ENCODE peak calls at places on chromosomes 1 and 21, in five cellular contexts. U, N, J, R and B are unnamed samples.
A peak's percentile ranks its signal among the peaks of the same experiment; 100 is the strongest.

GRCh38 chr1:242629396-242629795 is 104.9 kb upstream of the PLD5 start:
- DNase-seq in U (no peak), N (no peak), J (no peak), R (no peak), B (no peak)

GRCh38 chr1:92291372-92291999 is 7.3 kb downstream of the GLMN start:
- DNase-seq in J (peak; percentile 15), R (peak; percentile 77), N (no peak), U (no peak), B (no peak)

GRCh38 chr21:21007606-21008005 is 9.4 kb downstream of the NCAM2 start:
- DNase-seq in N (no peak), R (peak; percentile 34), J (no peak), U (no peak), B (no peak)

GRCh38 chr1:234976880-234977680 is 151.6 kb downstream of the TOMM20 start:
- DNase-seq in J (no peak), R (no peak), N (peak; percentile 5), U (no peak), B (no peak)

GRCh38 chr21:27740084-27740483 is 773.2 kb upstream of the ADAMTS5 start:
- DNase-seq in N (no peak), U (no peak), R (no peak), J (no peak), B (no peak)

GRCh38 chr1:78292361-78292760 is 198.4 kb upstream of the PTGFR start:
- DNase-seq in J (no peak), U (no peak), N (no peak), R (peak; percentile 51), B (no peak)

GRCh38 chr1:25845664-25846063 is 13.6 kb downstream of the AUNIP start:
- DNase-seq in J (no peak), R (no peak), N (no peak), U (no peak), B (no peak)

GRCh38 chr1:17189632-17190525 is 15.0 kb upstream of the PADI1 start:
- DNase-seq in R (peak; percentile 92), N (no peak), J (no peak), U (peak; percentile 19), B (peak; percentile 59)

GRCh38 chr1:218823291-218823900 is 350.3 kb upstream of the LYPLAL1 start:
- DNase-seq in N (no peak), J (no peak), U (no peak), R (peak; percentile 94), B (no peak)

GRCh38 chr1:220198186-220199005 is 73.9 kb downstream of the RAB3GAP2 start:
- DNase-seq in U (no peak), J (no peak), N (no peak), R (peak; percentile 14), B (no peak)

GRCh38 chr1:91697322-91698260 is 188.4 kb downstream of the TGFBR3 start:
- DNase-seq in N (no peak), U (no peak), R (peak; percentile 79), J (no peak), B (no peak)

GRCh38 chr1:59901770-59902388 is 24.7 kb downstream of the CYP2J2 start:
- DNase-seq in J (no peak), N (no peak), U (no peak), R (no peak), B (no peak)

GRCh38 chr1:171137580-171137979 is 46.9 kb downstream of the FMO3 start:
- DNase-seq in J (no peak), N (no peak), R (no peak), U (no peak), B (no peak)

GRCh38 chr1:54331091-54331772 is 75.0 kb downstream of the SSBP3 start:
- DNase-seq in R (peak; percentile 71), U (no peak), N (no peak), J (no peak), B (no peak)

GRCh38 chr1:33583567-33583966 is 111.1 kb downstream of the ZSCAN20 start:
- DNase-seq in J (no peak), N (no peak), R (no peak), U (no peak), B (no peak)

GRCh38 chr21:39938086-39938611 is 70.9 kb downstream of the PCP4 start:
- DNase-seq in R (no peak), J (no peak), U (no peak), N (peak; percentile 36), B (no peak)

GRCh38 chr1:33334081-33334552 is 13.2 kb upstream of the A3GALT2 start:
- DNase-seq in J (no peak), R (no peak), N (no peak), U (peak; percentile 51), B (peak; percentile 91)

GRCh38 chr1:201408176-201408814 is 9.2 kb upstream of the LAD1 start:
- DNase-seq in U (peak; percentile 92), J (peak; percentile 98), N (peak; percentile 92), R (peak; percentile 68), B (no peak)

GRCh38 chr1:198056255-198056654 is 100.5 kb upstream of the NEK7 start:
- DNase-seq in J (peak; percentile 73), U (no peak), R (no peak), N (no peak), B (no peak)

GRCh38 chr1:225201447-225201846 is 226.4 kb downstream of the LBR start:
- DNase-seq in R (no peak), J (no peak), U (no peak), N (no peak), B (no peak)

GRCh38 chr1:19845166-19845954 is 30.3 kb upstream of the RNF186 start:
- DNase-seq in N (no peak), U (no peak), J (no peak), R (no peak), B (no peak)

GRCh38 chr1:15279576-15280230 is 32.7 kb downstream of the FHAD1 start:
- DNase-seq in N (no peak), U (no peak), R (no peak), J (no peak), B (no peak)

GRCh38 chr21:36704958-36705678 is 6.2 kb downstream of the SIM2 start:
- DNase-seq in N (no peak), U (no peak), J (no peak), R (peak; percentile 18), B (no peak)

GRCh38 chr21:36704281-36704957 is 5.5 kb downstream of the SIM2 start:
- DNase-seq in N (no peak), J (no peak), U (no peak), R (peak; percentile 4), B (no peak)

GRCh38 chr21:36706951-36707762 is 8.2 kb downstream of the SIM2 start:
- DNase-seq in U (no peak), R (peak; percentile 37), J (no peak), N (no peak), B (no peak)

GRCh38 chr21:36706482-36706852 is 7.6 kb downstream of the SIM2 start:
- DNase-seq in J (no peak), N (no peak), U (no peak), R (no peak), B (no peak)

DNA sequence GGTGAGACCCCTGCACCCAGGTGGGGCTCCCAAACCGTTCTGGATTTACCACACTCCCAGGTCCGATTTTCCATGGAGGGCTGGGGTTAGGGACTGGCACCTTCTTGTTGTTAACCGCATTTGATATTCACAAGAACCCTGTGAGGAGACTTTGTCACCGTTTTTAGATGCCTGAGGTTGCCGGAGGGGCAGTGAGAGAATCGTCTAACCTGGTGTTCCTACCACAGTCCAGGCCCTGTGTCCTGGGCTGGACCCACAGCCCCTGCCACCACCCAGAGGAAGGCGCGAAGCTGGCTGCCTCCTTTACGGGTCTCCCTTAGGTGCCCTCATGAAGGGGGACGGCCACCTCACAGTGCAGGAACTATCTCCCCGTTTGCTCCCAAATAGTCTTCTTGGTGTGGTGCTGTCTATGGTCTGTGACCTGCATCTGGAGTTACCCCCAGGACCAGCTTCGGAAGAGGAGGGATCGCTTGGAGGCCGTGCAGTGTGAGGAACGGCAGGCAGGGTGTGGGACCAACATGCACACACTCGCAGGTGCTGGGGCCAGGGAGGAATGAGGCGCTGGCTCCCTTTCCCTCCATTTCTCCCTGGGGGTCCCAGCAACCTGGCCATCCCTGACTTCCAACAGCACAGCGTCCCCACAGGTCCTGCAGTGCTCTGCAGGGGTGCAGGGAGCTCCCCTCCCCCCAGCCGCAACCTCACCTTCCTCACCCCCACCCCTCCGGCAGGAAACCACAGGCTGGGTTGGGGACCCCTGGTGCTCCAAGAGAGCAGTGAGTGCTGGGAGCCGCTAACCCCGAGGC is 7.0 kb downstream of the SIM2 start:
- DNase-seq in N (no peak), U (no peak), R (no peak), J (no peak), B (peak; percentile 64)
- TF ChIP-seq CTCF in N (no peak), U (no peak), R (peak; percentile 14), J (peak; percentile 54), B (no peak)

GRCh38 chr1:44786138-44786840 is 1.7 kb downstream of the BEST4 start:
- DNase-seq in J (peak; percentile 70), U (peak; percentile 77), R (peak; percentile 59), N (peak; percentile 82), B (peak; percentile 83)

GRCh38 chr1:44787506-44787905 is 464 bp downstream of the BEST4 start:
- DNase-seq in R (no peak), J (no peak), U (no peak), N (no peak), B (no peak)

GRCh38 chr1:44788120-44788860 is at the start of gene BEST4:
- DNase-seq in J (no peak), N (no peak), U (no peak), R (no peak), B (no peak)

GRCh38 chr1:44785501-44786137 is 2.4 kb downstream of the BEST4 start:
- DNase-seq in U (no peak), J (no peak), N (no peak), R (no peak), B (no peak)

GRCh38 chr1:44786841-44787426 is 1.0 kb downstream of the BEST4 start:
- DNase-seq in R (no peak), J (no peak), U (no peak), N (no peak), B (no peak)
- H3K4me3 ChIP-seq in R (no peak overlapping the region), J (no peak overlapping the region), U (no peak overlapping the region), N (no peak overlapping the region), B (peak overlapping the region; percentile 76)

DNA sequence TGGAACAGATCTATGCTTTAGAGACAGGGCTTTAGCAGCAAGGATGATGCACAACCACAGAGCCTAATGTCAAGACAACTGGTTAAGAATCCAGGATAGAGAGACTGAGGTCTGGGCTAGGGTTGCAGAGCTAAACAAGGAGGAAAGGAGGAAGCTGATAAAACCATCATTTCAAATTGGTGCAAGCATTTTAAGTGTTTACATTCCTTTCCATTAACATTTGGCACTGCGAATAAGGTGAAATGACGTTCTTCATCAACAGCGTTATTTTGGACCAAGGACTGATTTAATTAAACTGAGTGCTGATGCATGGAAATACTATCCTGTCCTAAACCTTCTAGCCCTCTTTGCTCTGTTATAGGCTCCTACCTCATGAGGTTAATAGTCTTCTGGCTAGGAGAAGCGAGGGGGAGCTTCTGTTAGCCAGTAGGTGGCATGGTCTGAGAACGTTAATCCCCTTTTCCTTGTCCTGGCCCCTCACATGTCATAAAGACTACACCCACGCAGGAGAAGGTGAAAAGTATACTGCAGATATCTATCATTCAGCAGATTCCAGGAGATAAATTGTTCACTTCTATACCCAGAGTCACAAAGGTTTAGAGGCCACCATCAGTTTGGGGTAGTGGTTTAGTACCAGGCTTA is 7.6 kb upstream of the C1orf21 start:
- DNase-seq in N (no peak), U (no peak), J (peak; percentile 21), R (no peak), B (no peak)
- TF ChIP-seq CTCF in N (no peak), U (no peak), J (peak; percentile 43), R (no peak), B (no peak)

DNA sequence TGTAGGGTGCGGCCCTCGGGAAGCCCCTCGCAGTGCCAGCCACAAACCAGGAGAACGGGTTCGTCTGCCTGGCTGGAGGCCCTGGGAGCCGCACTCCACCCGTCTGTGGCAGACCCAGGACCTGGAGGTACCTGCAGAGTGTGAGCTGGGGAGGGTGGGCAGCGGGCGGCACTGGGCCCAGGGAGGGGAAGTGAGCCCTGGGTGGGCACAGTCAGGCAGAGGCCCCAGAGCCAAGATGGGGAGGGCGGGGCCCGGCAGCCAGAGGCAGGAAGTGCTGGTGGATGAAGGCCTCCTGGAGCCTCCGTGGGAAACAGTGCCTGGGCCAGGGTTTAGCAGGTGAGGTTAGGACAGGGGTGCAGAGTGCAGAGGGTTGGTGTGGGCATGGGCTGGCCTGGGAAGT is 4.0 kb upstream of the PEX10 start:
- DNase-seq in N (no peak), J (no peak), U (peak; percentile 38), R (no peak), B (no peak)
- H3K4me3 ChIP-seq in N (no peak overlapping the region), J (no peak overlapping the region), U (peak overlapping the region; percentile 11), R (no peak overlapping the region), B (no peak overlapping the region)